ENCODE peak calls at places on chromosomes 13 and 19, in eight cellular contexts. One of them, this sample, is unnamed. For H3K27me3, the result is how much of the 10 kb centered on the place peaks cover.

GRCh38 chr13:33639158-33639557 is 178.8 kb upstream of the RFC3 start:
- DNase-seq in small intestine: peak
- DNase-seq in heart left ventricle: no peak
- DNase-seq in cardiac muscle cell: peak
- DNase-seq in left ventricle myocardium inferior: no peak
- DNase-seq in Karpas-422: no peak
- DNase-seq in GM23248: peak
- DNase-seq in bronchial epithelial cell: peak
- DNase-seq in this sample: no peak

GRCh38 chr19:18612772-18613588 is at the start of gene TMEM59L:
- DNase-seq in small intestine: no peak
- DNase-seq in heart left ventricle: peak
- DNase-seq in cardiac muscle cell: no peak
- DNase-seq in left ventricle myocardium inferior: no peak
- DNase-seq in Karpas-422: no peak
- DNase-seq in GM23248: peak
- DNase-seq in bronchial epithelial cell: no peak
- DNase-seq in this sample: no peak

GRCh38 chr13:33204130-33204927 is 81.2 kb downstream of the STARD13 start:
- DNase-seq in small intestine: no peak
- DNase-seq in heart left ventricle: peak
- DNase-seq in cardiac muscle cell: peak
- DNase-seq in left ventricle myocardium inferior: peak
- DNase-seq in Karpas-422: no peak
- DNase-seq in GM23248: peak
- DNase-seq in bronchial epithelial cell: no peak
- DNase-seq in this sample: no peak

GRCh38 chr13:93217701-93218100 is 8.9 kb upstream of the GPC6 start:
- DNase-seq in small intestine: no peak
- DNase-seq in heart left ventricle: no peak
- DNase-seq in cardiac muscle cell: no peak
- DNase-seq in left ventricle myocardium inferior: no peak
- DNase-seq in Karpas-422: no peak
- DNase-seq in GM23248: peak
- DNase-seq in bronchial epithelial cell: peak
- DNase-seq in this sample: no peak

GRCh38 chr19:6495947-6496346 is 6.2 kb downstream of the TUBB4A start:
- DNase-seq in small intestine: no peak
- DNase-seq in heart left ventricle: no peak
- DNase-seq in cardiac muscle cell: no peak
- DNase-seq in left ventricle myocardium inferior: no peak
- DNase-seq in Karpas-422: peak
- DNase-seq in GM23248: no peak
- DNase-seq in bronchial epithelial cell: no peak
- DNase-seq in this sample: no peak

GRCh38 chr19:15173746-15174404 is 26.9 kb downstream of the NOTCH3 start:
- DNase-seq in small intestine: peak
- DNase-seq in heart left ventricle: no peak
- DNase-seq in cardiac muscle cell: peak
- DNase-seq in left ventricle myocardium inferior: no peak
- DNase-seq in Karpas-422: peak
- DNase-seq in GM23248: peak
- DNase-seq in bronchial epithelial cell: no peak
- DNase-seq in this sample: no peak

GRCh38 chr13:105847532-105848295 is 687.7 kb downstream of the EFNB2 start:
- DNase-seq in small intestine: no peak
- DNase-seq in heart left ventricle: no peak
- DNase-seq in cardiac muscle cell: peak
- DNase-seq in left ventricle myocardium inferior: no peak
- DNase-seq in Karpas-422: no peak
- DNase-seq in GM23248: no peak
- DNase-seq in bronchial epithelial cell: peak
- DNase-seq in this sample: no peak

GRCh38 chr13:84574851-84575250 is 692.6 kb upstream of the SLITRK1 start:
- DNase-seq in small intestine: no peak
- DNase-seq in heart left ventricle: no peak
- DNase-seq in cardiac muscle cell: peak
- DNase-seq in left ventricle myocardium inferior: no peak
- DNase-seq in Karpas-422: peak
- DNase-seq in GM23248: peak
- DNase-seq in bronchial epithelial cell: peak
- DNase-seq in this sample: no peak

GRCh38 chr13:66937423-66937822 is 292.7 kb downstream of the PCDH9 start:
- DNase-seq in small intestine: no peak
- DNase-seq in heart left ventricle: no peak
- DNase-seq in cardiac muscle cell: no peak
- DNase-seq in left ventricle myocardium inferior: no peak
- DNase-seq in Karpas-422: no peak
- DNase-seq in GM23248: no peak
- DNase-seq in bronchial epithelial cell: no peak
- DNase-seq in this sample: no peak

GRCh38 chr13:59356607-59357006 is 807.1 kb downstream of the DIAPH3 start:
- DNase-seq in small intestine: peak
- DNase-seq in heart left ventricle: peak
- DNase-seq in cardiac muscle cell: peak
- DNase-seq in left ventricle myocardium inferior: peak
- DNase-seq in Karpas-422: no peak
- DNase-seq in GM23248: peak
- DNase-seq in bronchial epithelial cell: no peak
- DNase-seq in this sample: no peak

GRCh38 chr13:94169783-94170513 is 309.5 kb downstream of the DCT start:
- DNase-seq in small intestine: no peak
- DNase-seq in heart left ventricle: no peak
- DNase-seq in cardiac muscle cell: peak
- DNase-seq in left ventricle myocardium inferior: no peak
- DNase-seq in Karpas-422: no peak
- DNase-seq in GM23248: peak
- DNase-seq in bronchial epithelial cell: no peak
- DNase-seq in this sample: no peak

GRCh38 chr13:20901668-20902437 is 693 bp downstream of the XPO4 start:
- DNase-seq in small intestine: peak
- DNase-seq in heart left ventricle: peak
- DNase-seq in cardiac muscle cell: peak
- DNase-seq in left ventricle myocardium inferior: peak
- DNase-seq in Karpas-422: peak
- DNase-seq in GM23248: peak
- DNase-seq in bronchial epithelial cell: peak
- DNase-seq in this sample: no peak

GRCh38 chr13:100176781-100177389 is 88.0 kb downstream of the PCCA start:
- DNase-seq in small intestine: no peak
- DNase-seq in heart left ventricle: no peak
- DNase-seq in cardiac muscle cell: peak
- DNase-seq in left ventricle myocardium inferior: no peak
- DNase-seq in Karpas-422: peak
- DNase-seq in GM23248: peak
- DNase-seq in bronchial epithelial cell: peak
- DNase-seq in this sample: no peak

GRCh38 chr19:30224689-30225606 is 147.2 kb upstream of the ZNF536 start:
- DNase-seq in small intestine: no peak
- DNase-seq in heart left ventricle: no peak
- DNase-seq in cardiac muscle cell: peak
- DNase-seq in left ventricle myocardium inferior: no peak
- DNase-seq in Karpas-422: no peak
- DNase-seq in GM23248: peak
- DNase-seq in bronchial epithelial cell: no peak
- DNase-seq in this sample: no peak

GRCh38 chr19:18750295-18750970 is 40.7 kb downstream of the COMP start:
- DNase-seq in small intestine: no peak
- DNase-seq in heart left ventricle: no peak
- DNase-seq in cardiac muscle cell: no peak
- DNase-seq in left ventricle myocardium inferior: no peak
- DNase-seq in Karpas-422: no peak
- DNase-seq in GM23248: no peak
- DNase-seq in bronchial epithelial cell: no peak
- DNase-seq in this sample: no peak

GRCh38 chr19:35775046-35775297 is 392 bp upstream of the ARHGAP33 start:
- DNase-seq in small intestine: no peak
- DNase-seq in heart left ventricle: no peak
- DNase-seq in cardiac muscle cell: no peak
- DNase-seq in left ventricle myocardium inferior: no peak
- DNase-seq in Karpas-422: no peak
- DNase-seq in GM23248: no peak
- DNase-seq in bronchial epithelial cell: no peak
- DNase-seq in this sample: no peak
- H3K4me3 ChIP-seq in small intestine: peak
- H3K4me3 ChIP-seq in heart left ventricle: peak
- H3K4me3 ChIP-seq in cardiac muscle cell: peak
- H3K4me3 ChIP-seq in left ventricle myocardium inferior: peak
- H3K4me3 ChIP-seq in Karpas-422: peak
- H3K4me3 ChIP-seq in GM23248: peak
- H3K4me3 ChIP-seq in bronchial epithelial cell: peak
- H3K4me3 ChIP-seq in this sample: peak

GRCh38 chr19:48795855-48796142 is 15.0 kb downstream of the BCAT2 start:
- DNase-seq in small intestine: no peak
- DNase-seq in heart left ventricle: peak
- DNase-seq in cardiac muscle cell: no peak
- DNase-seq in left ventricle myocardium inferior: peak
- DNase-seq in Karpas-422: no peak
- DNase-seq in GM23248: no peak
- DNase-seq in bronchial epithelial cell: no peak
- DNase-seq in this sample: no peak

GRCh38 chr19:48795055-48795854 is 15.6 kb downstream of the BCAT2 start:
- DNase-seq in small intestine: peak
- DNase-seq in heart left ventricle: peak
- DNase-seq in cardiac muscle cell: peak
- DNase-seq in left ventricle myocardium inferior: peak
- DNase-seq in Karpas-422: peak
- DNase-seq in GM23248: peak
- DNase-seq in bronchial epithelial cell: peak
- DNase-seq in this sample: no peak

GRCh38 chr19:48794291-48794690 is 16.5 kb downstream of the BCAT2 start:
- DNase-seq in small intestine: no peak
- DNase-seq in heart left ventricle: no peak
- DNase-seq in cardiac muscle cell: no peak
- DNase-seq in left ventricle myocardium inferior: no peak
- DNase-seq in Karpas-422: no peak
- DNase-seq in GM23248: no peak
- DNase-seq in bronchial epithelial cell: no peak
- DNase-seq in this sample: no peak

GRCh38 chr19:48797103-48797502 is 13.7 kb downstream of the BCAT2 start:
- DNase-seq in small intestine: no peak
- DNase-seq in heart left ventricle: no peak
- DNase-seq in cardiac muscle cell: no peak
- DNase-seq in left ventricle myocardium inferior: no peak
- DNase-seq in Karpas-422: no peak
- DNase-seq in GM23248: no peak
- DNase-seq in bronchial epithelial cell: no peak
- DNase-seq in this sample: no peak

GRCh38 chr19:48796468-48797083 is 14.3 kb downstream of the BCAT2 start:
- DNase-seq in small intestine: no peak
- DNase-seq in heart left ventricle: no peak
- DNase-seq in cardiac muscle cell: no peak
- DNase-seq in left ventricle myocardium inferior: no peak
- DNase-seq in Karpas-422: no peak
- DNase-seq in GM23248: no peak
- DNase-seq in bronchial epithelial cell: no peak
- DNase-seq in this sample: no peak
- H3K27me3 ChIP-seq in small intestine: under half
- H3K27me3 ChIP-seq in heart left ventricle: under half
- H3K27me3 ChIP-seq in cardiac muscle cell: under half
- H3K27me3 ChIP-seq in left ventricle myocardium inferior: under half
- H3K27me3 ChIP-seq in Karpas-422: under half
- H3K27me3 ChIP-seq in GM23248: under half
- H3K27me3 ChIP-seq in bronchial epithelial cell: under half
- H3K27me3 ChIP-seq in this sample: under half

GRCh38 chr19:10662384-10663251 is 8.5 kb downstream of the ILF3 start:
- DNase-seq in small intestine: no peak
- DNase-seq in heart left ventricle: no peak
- DNase-seq in cardiac muscle cell: peak
- DNase-seq in left ventricle myocardium inferior: no peak
- DNase-seq in Karpas-422: peak
- DNase-seq in GM23248: peak
- DNase-seq in bronchial epithelial cell: no peak
- DNase-seq in this sample: no peak
- H3K4me3 ChIP-seq in small intestine: no peak
- H3K4me3 ChIP-seq in heart left ventricle: no peak
- H3K4me3 ChIP-seq in cardiac muscle cell: no peak
- H3K4me3 ChIP-seq in left ventricle myocardium inferior: no peak
- H3K4me3 ChIP-seq in Karpas-422: peak
- H3K4me3 ChIP-seq in GM23248: peak
- H3K4me3 ChIP-seq in bronchial epithelial cell: no peak
- H3K4me3 ChIP-seq in this sample: no peak

GRCh38 chr13:71864981-71865857 is 1.8 kb downstream of the DACH1 start:
- DNase-seq in small intestine: peak
- DNase-seq in heart left ventricle: peak
- DNase-seq in cardiac muscle cell: peak
- DNase-seq in left ventricle myocardium inferior: peak
- DNase-seq in Karpas-422: no peak
- DNase-seq in GM23248: no peak
- DNase-seq in bronchial epithelial cell: no peak
- DNase-seq in this sample: no peak

GRCh38 chr13:71869274-71869673 is 2.3 kb upstream of the DACH1 start:
- DNase-seq in small intestine: no peak
- DNase-seq in heart left ventricle: no peak
- DNase-seq in cardiac muscle cell: no peak
- DNase-seq in left ventricle myocardium inferior: no peak
- DNase-seq in Karpas-422: no peak
- DNase-seq in GM23248: no peak
- DNase-seq in bronchial epithelial cell: no peak
- DNase-seq in this sample: no peak

GRCh38 chr13:71865858-71866172 is 1.2 kb downstream of the DACH1 start:
- DNase-seq in small intestine: no peak
- DNase-seq in heart left ventricle: no peak
- DNase-seq in cardiac muscle cell: peak
- DNase-seq in left ventricle myocardium inferior: peak
- DNase-seq in Karpas-422: no peak
- DNase-seq in GM23248: no peak
- DNase-seq in bronchial epithelial cell: no peak
- DNase-seq in this sample: no peak

GRCh38 chr13:71866173-71867091 is 572 bp downstream of the DACH1 start:
- DNase-seq in small intestine: peak
- DNase-seq in heart left ventricle: peak
- DNase-seq in cardiac muscle cell: peak
- DNase-seq in left ventricle myocardium inferior: peak
- DNase-seq in Karpas-422: no peak
- DNase-seq in GM23248: peak
- DNase-seq in bronchial epithelial cell: no peak
- DNase-seq in this sample: no peak

DNA sequence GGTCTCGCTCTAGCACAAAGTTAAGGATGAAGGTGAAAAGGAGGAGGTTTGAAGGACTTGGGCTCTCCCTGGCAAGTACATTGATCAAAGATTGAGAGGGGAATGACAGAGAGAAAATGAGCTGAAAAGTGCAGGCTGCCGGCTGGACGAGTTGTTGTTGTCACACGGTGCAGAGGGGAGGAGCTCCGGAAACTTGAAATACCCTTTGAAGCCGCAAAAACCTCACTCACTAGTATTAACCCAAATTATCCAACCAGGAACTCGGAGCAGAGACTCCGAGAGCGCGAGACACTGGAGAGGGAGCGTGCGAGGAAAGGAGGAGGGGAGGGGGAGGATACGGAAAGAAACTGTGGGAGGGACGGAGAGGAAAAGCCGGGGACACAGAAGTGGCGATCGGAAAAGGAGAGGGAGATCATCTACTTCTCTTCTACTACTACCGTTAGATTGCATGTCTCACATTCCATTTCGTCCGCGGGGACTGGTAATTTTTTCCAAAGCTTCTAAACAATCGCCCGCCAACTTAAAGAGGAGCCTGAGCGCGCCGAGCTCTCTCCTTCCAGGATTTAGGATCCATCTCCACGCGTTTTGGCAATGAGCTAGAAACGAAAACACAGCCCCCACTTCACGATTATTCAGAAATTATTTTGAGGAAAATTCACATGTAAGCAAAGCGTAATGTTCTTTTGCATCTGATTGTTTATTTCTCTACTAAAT is at the start of gene DACH1:
- DNase-seq in small intestine: peak
- DNase-seq in heart left ventricle: peak
- DNase-seq in cardiac muscle cell: peak
- DNase-seq in left ventricle myocardium inferior: peak
- DNase-seq in Karpas-422: no peak
- DNase-seq in GM23248: peak
- DNase-seq in bronchial epithelial cell: peak
- DNase-seq in this sample: no peak
- H3K27me3 ChIP-seq in small intestine: under half
- H3K27me3 ChIP-seq in heart left ventricle: under half
- H3K27me3 ChIP-seq in cardiac muscle cell: half or more
- H3K27me3 ChIP-seq in left ventricle myocardium inferior: under half
- H3K27me3 ChIP-seq in Karpas-422: under half
- H3K27me3 ChIP-seq in GM23248: under half
- H3K27me3 ChIP-seq in bronchial epithelial cell: under half
- H3K27me3 ChIP-seq in this sample: under half

This sample was measured in vagina.